ENCODE peak calls at places on chromosome 21, in six cellular contexts. V, K, N, Y, X and R are unnamed samples. For H3K4me1, the result is how much of the 10 kb centered on the place peaks cover.

GRCh38 chr21:29233611-29234540 is 64.8 kb upstream of the BACH1 start:
- DNase-seq in X (no peak), K (no peak), V (no peak), N (no peak), Y (no peak), R (no peak)

GRCh38 chr21:38470762-38471161 is 27.5 kb downstream of the ERG start:
- DNase-seq in K (no peak), V (no peak), Y (no peak), N (no peak), X (no peak), R (no peak)

GRCh38 chr21:29245104-29245643 is 53.5 kb upstream of the BACH1 start:
- DNase-seq in Y (no peak), N (no peak), V (no peak), X (no peak), K (no peak), R (no peak)

GRCh38 chr21:29496337-29496736 is 197.6 kb downstream of the BACH1 start:
- DNase-seq in X (no peak), N (no peak), V (no peak), K (no peak), Y (no peak), R (no peak)

GRCh38 chr21:46122758-46123683 is 25.1 kb downstream of the COL6A2 start:
- DNase-seq in X (no peak), N (peak), V (no peak), K (no peak), Y (peak), R (no peak)

GRCh38 chr21:19609611-19610010 is 1206.0 kb upstream of the TMPRSS15 start:
- DNase-seq in K (no peak), X (no peak), V (no peak), Y (no peak), N (no peak), R (no peak)

GRCh38 chr21:32368386-32368785 is 24.4 kb downstream of the URB1 start:
- DNase-seq in N (no peak), V (no peak), Y (no peak), K (no peak), X (no peak), R (no peak)

GRCh38 chr21:22575165-22575584 is 1577.0 kb downstream of the NCAM2 start:
- DNase-seq in N (no peak), V (peak), X (no peak), K (no peak), Y (no peak), R (no peak)

GRCh38 chr21:42661688-42662429 is 8.4 kb downstream of the PDE9A start:
- DNase-seq in X (no peak), K (no peak), Y (peak), V (no peak), N (no peak), R (no peak)

GRCh38 chr21:36437745-36438128 is 42.2 kb downstream of the CLDN14 start:
- DNase-seq in X (peak), Y (no peak), N (no peak), K (no peak), V (no peak), R (no peak)

GRCh38 chr21:32132911-32133310 is 145.9 kb downstream of the MIS18A start:
- DNase-seq in Y (no peak), N (no peak), V (no peak), K (no peak), X (no peak), R (no peak)

GRCh38 chr21:39124852-39125251 is 58.4 kb downstream of the PSMG1 start:
- DNase-seq in Y (no peak), K (peak), X (no peak), V (no peak), N (no peak), R (no peak)

GRCh38 chr21:41729701-41730368 is 37.0 kb downstream of the RIPK4 start:
- DNase-seq in Y (no peak), K (no peak), N (no peak), V (no peak), X (no peak), R (no peak)

GRCh38 chr21:22083899-22084298 is 1085.7 kb downstream of the NCAM2 start:
- DNase-seq in K (no peak), V (no peak), Y (no peak), N (no peak), X (no peak), R (no peak)

GRCh38 chr21:41957991-41958766 is 4.4 kb upstream of the C2CD2 start:
- DNase-seq in X (peak), N (no peak), V (peak), Y (no peak), K (peak), R (peak)

GRCh38 chr21:33345751-33346238 is 21.0 kb downstream of the IFNAR1 start:
- DNase-seq in V (no peak), X (no peak), Y (no peak), N (no peak), K (no peak), R (no peak)

GRCh38 chr21:25133939-25134338 is 473.3 kb downstream of the MRPL39 start:
- DNase-seq in N (no peak), Y (no peak), K (no peak), V (no peak), X (no peak), R (no peak)

GRCh38 chr21:8989261-8989882 is 1532.0 kb upstream of the TPTE start:
- DNase-seq in N (no peak), V (no peak), Y (no peak), K (no peak), X (peak), R (no peak)

GRCh38 chr21:33089439-33089838 is 19.5 kb downstream of the OLIG1 start:
- DNase-seq in V (no peak), N (no peak), K (no peak), X (no peak), Y (no peak), R (no peak)

GRCh38 chr21:30348506-30348905 is at the start of gene KRTAP23-1:
- DNase-seq in X (no peak), N (no peak), Y (no peak), K (no peak), V (no peak), R (no peak)

GRCh38 chr21:42572906-42573495 is 59.3 kb downstream of the SLC37A1 start:
- DNase-seq in K (no peak), N (peak), V (no peak), X (no peak), Y (no peak), R (peak)

GRCh38 chr21:37009740-37010341 is 3.3 kb downstream of the RIPPLY3 start:
- DNase-seq in K (peak), Y (peak), X (peak), V (peak), N (peak), R (peak)

GRCh38 chr21:42234464-42235241 is 15.7 kb downstream of the ABCG1 start:
- DNase-seq in Y (peak), K (peak), V (peak), X (no peak), N (peak), R (peak)

GRCh38 chr21:26795866-26796329 is 49.3 kb downstream of the ADAMTS1 start:
- DNase-seq in N (no peak), Y (no peak), X (no peak), K (no peak), V (peak), R (no peak)

GRCh38 chr21:43318368-43318767 is 108.6 kb downstream of the SIK1 start:
- DNase-seq in K (no peak), V (no peak), Y (peak), N (no peak), X (no peak), R (no peak)

GRCh38 chr21:17821121-17821520 is 2.0 kb upstream of the C21orf91 start:
- DNase-seq in Y (no peak), N (no peak), X (no peak), K (no peak), V (no peak), R (no peak)

GRCh38 chr21:17823846-17824245 is 4.7 kb upstream of the C21orf91 start:
- DNase-seq in X (no peak), V (no peak), N (no peak), K (no peak), Y (no peak), R (no peak)

GRCh38 chr21:17819114-17819877 is at the start of gene C21orf91:
- DNase-seq in V (peak), Y (peak), K (peak), N (peak), X (peak), R (peak)

GRCh38 chr21:17818158-17819113 is 720 bp downstream of the C21orf91 start:
- DNase-seq in Y (peak), N (peak), V (peak), X (peak), K (peak), R (peak)

GRCh38 chr21:17819878-17820232 is 699 bp upstream of the C21orf91 start:
- DNase-seq in X (no peak), N (no peak), Y (no peak), K (no peak), V (no peak), R (no peak)
- TF ChIP-seq CTCF in X (no peak), N (no peak), Y (no peak), K (no peak), V (no peak), R (no peak)

GRCh38 chr21:44886113-44887075 is 12.9 kb upstream of the PTTG1IP start:
- DNase-seq in K (no peak), X (no peak), V (no peak), N (peak), Y (peak), R (no peak)

GRCh38 chr21:44884059-44884458 is 10.6 kb upstream of the PTTG1IP start:
- DNase-seq in V (no peak), K (no peak), N (no peak), Y (peak), X (no peak), R (no peak)

GRCh38 chr21:44887126-44887806 is 13.8 kb upstream of the PTTG1IP start:
- DNase-seq in K (no peak), V (no peak), N (peak), Y (no peak), X (no peak), R (no peak)

GRCh38 chr21:44883250-44883649 is 9.8 kb upstream of the PTTG1IP start:
- DNase-seq in V (no peak), N (peak), X (no peak), K (no peak), Y (peak), R (no peak)

DNA sequence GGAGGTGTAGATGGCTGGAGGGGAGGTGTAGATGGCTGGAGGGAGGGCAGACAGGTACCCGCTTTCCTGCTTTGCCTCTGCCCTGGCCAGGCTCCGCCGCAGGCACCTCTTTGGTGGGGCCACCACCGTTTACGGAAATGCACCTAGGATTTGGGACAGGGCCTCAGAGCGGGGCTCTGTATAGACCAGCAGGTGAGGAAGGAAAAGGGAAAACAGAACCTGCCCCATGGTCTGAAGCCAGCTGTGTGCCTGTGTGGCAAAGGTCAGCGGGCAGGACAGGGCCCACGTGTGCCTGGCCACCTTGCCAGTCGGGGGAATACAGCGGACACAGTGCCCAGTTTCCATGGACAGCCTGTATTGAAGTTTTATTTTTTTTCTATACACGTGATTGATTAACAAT is 12.1 kb upstream of the PTTG1IP start:
- DNase-seq in Y (no peak), V (no peak), K (no peak), N (peak), X (no peak), R (no peak)
- H3K4me1 ChIP-seq in Y (under half), V (under half), K (under half), N (under half), X (under half), R (under half)

DNA sequence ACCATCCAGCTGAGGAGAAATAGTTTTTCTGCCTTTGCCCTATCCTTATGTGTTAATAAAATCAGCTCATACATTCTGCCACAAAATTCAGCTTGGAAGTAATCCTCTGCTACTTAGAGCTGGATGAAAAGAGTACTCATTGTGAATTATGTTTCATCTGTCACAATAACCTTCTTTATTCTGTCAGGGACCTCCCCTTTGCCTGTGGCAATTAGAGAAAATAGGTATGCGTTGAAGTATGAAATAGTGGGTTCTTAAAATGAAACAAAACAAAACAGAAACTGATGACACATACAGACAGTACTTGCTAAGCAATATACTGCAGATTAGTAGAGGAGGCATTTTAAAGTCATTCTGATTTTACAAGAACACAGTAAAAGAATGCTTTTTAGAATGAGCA is 578.5 kb downstream of the USP25 start:
- DNase-seq in N (no peak), K (no peak), Y (no peak), X (no peak), V (no peak), R (no peak)
- H3K4me3 ChIP-seq in N (no peak), K (no peak), Y (no peak), X (no peak), V (no peak), R (no peak)

GRCh38 chr21:44619886-44620285 is 7.0 kb upstream of the KRTAP10-9 start:
- DNase-seq in X (no peak), Y (no peak), N (no peak), K (no peak), V (no peak), R (no peak)

GRCh38 chr21:44618909-44619308 is 7.0 kb downstream of the KRTAP10-8 start:
- DNase-seq in Y (no peak), X (no peak), K (no peak), N (peak), V (no peak), R (no peak)

GRCh38 chr21:44617071-44617501 is 5.2 kb downstream of the KRTAP10-8 start:
- DNase-seq in N (no peak), K (no peak), V (no peak), X (no peak), Y (peak), R (no peak)

GRCh38 chr21:44616591-44616926 is 4.7 kb downstream of the KRTAP10-8 start:
- DNase-seq in K (no peak), X (no peak), V (no peak), N (no peak), Y (peak), R (no peak)

GRCh38 chr21:44618504-44618903 is 6.6 kb downstream of the KRTAP10-8 start:
- DNase-seq in N (peak), Y (no peak), X (no peak), V (no peak), K (no peak), R (no peak)
- TF ChIP-seq CTCF in N (peak), Y (no peak), X (no peak), V (no peak), K (no peak), R (no peak)

GRCh38 chr21:35035116-35035515 is 14.0 kb downstream of the RUNX1 start:
- DNase-seq in V (no peak), N (no peak), Y (no peak), X (no peak), K (no peak), R (no peak)
- H3K4me1 ChIP-seq in V (under half), N (under half), Y (under half), X (under half), K (under half), R (under half)

GRCh38 chr21:15005391-15005790 is 59.4 kb downstream of the NRIP1 start:
- DNase-seq in V (no peak), X (no peak), N (peak), K (no peak), Y (no peak), R (no peak)

GRCh38 chr21:15001773-15002647 is 62.8 kb downstream of the NRIP1 start:
- DNase-seq in Y (no peak), K (no peak), V (no peak), X (no peak), N (no peak), R (no peak)

GRCh38 chr21:15003463-15004135 is 61.2 kb downstream of the NRIP1 start:
- DNase-seq in Y (no peak), V (no peak), N (no peak), X (no peak), K (no peak), R (no peak)

GRCh38 chr21:15006594-15007230 is 58.1 kb downstream of the NRIP1 start:
- DNase-seq in N (no peak), X (no peak), K (no peak), V (no peak), Y (no peak), R (no peak)

DNA sequence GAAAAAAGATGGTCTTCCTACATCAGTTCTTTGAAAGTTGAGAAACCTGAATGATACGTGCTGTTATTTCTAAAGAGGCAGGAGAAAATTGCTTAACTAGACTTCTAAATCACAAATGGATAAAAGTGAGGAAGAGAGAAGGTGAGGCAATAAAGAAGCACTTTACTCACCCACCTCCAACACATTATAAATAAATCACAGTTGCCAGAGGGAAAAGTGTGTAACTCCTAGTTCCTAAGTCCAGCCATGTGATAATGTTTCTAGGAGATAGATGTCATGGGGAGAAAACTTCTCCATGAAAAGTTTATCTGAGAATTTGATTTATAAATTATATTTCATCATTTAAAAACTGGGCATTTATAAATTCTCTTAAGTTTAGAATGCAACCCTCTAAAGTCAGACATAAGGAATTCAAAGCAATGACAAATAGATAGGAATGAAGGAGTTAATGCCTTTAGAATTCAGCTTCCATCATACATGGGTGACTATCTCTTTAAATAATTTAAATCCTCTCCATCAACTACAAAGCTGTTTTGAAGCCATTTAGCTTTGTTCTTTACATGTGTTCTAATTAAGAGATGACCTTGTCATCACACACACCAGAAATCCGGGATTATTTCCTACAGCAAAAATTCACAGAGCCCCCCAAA is 60.0 kb downstream of the NRIP1 start:
- DNase-seq in K (no peak), X (no peak), V (no peak), Y (no peak), N (no peak), R (no peak)
- H3K4me3 ChIP-seq in K (no peak), X (no peak), V (no peak), Y (no peak), N (no peak), R (no peak)